ENCODE peak calls at places on chromosomes 12 and 14, in six cellular contexts. R, D, H, T, U and C are unnamed samples. For H3K4me1, the result is how much of the 10 kb centered on the place peaks cover.

GRCh38 chr14:50906326-50906725 is 34.5 kb downstream of the ABHD12B start:
- DNase-seq in R (no peak), D (no peak), H (no peak), T (no peak), U (no peak), C (no peak)

GRCh38 chr14:35347323-35348043 is 55.3 kb downstream of the PSMA6 start:
- DNase-seq in R (peak), D (no peak), H (no peak), T (no peak), U (no peak), C (no peak)

GRCh38 chr14:54591461-54592245 is 24.7 kb downstream of the SAMD4A start:
- DNase-seq in R (no peak), D (no peak), H (no peak), T (no peak), U (no peak), C (no peak)

GRCh38 chr14:94853920-94854319 is 84.0 kb upstream of the GSC start:
- DNase-seq in R (no peak), D (no peak), H (no peak), T (no peak), U (no peak), C (no peak)

GRCh38 chr14:97056086-97056485 is 258.9 kb downstream of the VRK1 start:
- DNase-seq in R (no peak), D (no peak), H (no peak), T (no peak), U (no peak), C (no peak)

GRCh38 chr14:74616996-74617700 is 5.1 kb upstream of the LTBP2 start:
- DNase-seq in R (no peak), D (no peak), H (no peak), T (peak), U (no peak), C (no peak)

GRCh38 chr12:72256725-72257124 is 15.4 kb upstream of the TRHDE start:
- DNase-seq in R (no peak), D (no peak), H (no peak), T (no peak), U (no peak), C (no peak)

GRCh38 chr12:26345471-26346003 is 150.2 kb downstream of the SSPN start:
- DNase-seq in R (no peak), D (no peak), H (no peak), T (peak), U (no peak), C (no peak)

GRCh38 chr12:124532331-124532750 is 35.1 kb downstream of the NCOR2 start:
- DNase-seq in R (no peak), D (no peak), H (no peak), T (no peak), U (no peak), C (no peak)
- H3K4me1 ChIP-seq in R (under half), D (half or more), H (under half), T (under half), U (under half), C (under half)

GRCh38 chr14:82113007-82113406 is 579.4 kb upstream of the SEL1L start:
- DNase-seq in R (no peak), D (no peak), H (no peak), T (no peak), U (no peak), C (no peak)
- H3K4me1 ChIP-seq in R (under half), D (under half), H (under half), T (under half), U (under half), C (under half)

DNA sequence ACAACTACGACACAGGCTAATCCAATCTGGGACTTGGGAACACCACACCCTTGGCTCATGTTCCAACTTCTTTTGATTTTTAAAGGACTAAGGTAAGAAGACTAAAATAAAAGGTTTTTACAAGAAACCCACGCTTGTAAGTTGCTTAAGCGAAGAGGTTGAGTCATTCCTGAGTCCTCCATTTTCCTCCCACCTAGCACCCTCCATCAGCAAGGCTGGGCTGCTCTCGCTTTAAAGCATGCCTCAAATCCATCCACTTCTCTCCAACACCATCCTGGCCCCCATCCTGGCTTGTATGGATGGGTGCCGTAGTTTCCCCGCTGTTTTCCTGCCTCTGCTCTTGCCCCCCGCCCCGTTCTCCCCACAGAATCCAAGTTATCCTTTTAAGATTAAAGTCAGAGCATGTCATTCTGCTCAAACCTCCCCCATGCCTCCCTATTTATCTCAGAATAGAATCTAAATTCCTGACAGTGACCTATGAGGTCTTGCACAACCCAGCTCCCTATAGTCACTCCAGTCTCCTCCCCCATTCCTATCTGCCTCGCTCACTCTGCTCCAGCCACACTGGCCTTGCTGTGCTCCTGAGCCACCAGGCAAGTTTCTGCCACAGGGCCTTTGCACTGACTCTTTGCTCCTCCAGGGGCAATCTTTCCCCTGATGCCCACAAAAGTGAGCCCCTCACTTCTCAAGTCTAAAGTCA is 34.5 kb downstream of the SCARB1 start:
- DNase-seq in R (no peak), D (no peak), H (no peak), T (peak), U (peak), C (no peak)
- H3K4me1 ChIP-seq in R (under half), D (under half), H (under half), T (under half), U (under half), C (under half)

GRCh38 chr12:113305281-113305856 is 29.5 kb downstream of the SLC8B1 start:
- DNase-seq in R (no peak), D (no peak), H (no peak), T (no peak), U (no peak), C (no peak)
- H3K4me1 ChIP-seq in R (under half), D (under half), H (under half), T (under half), U (under half), C (under half)

DNA sequence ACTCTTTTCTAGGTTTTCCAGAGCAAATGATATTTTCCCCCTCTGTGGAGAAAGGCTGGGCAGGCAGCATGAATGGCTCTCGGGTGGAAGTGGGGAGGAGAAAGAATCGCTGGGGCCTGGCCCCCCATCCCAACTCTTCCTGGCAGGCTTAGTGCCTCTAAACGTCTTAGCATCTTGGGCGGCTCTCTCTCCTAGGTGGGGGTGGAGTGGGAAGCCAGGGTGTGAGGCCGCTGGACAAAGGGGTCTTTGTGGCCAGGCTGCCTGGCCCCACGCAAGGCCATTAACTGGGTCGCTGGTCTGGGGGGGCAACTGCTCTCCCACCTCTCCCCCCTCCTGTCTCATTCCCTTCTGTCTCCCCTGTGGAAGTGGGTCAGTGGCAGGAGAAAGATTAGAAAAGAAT is 4.7 kb downstream of the LRP1-AS start:
- DNase-seq in R (no peak), D (no peak), H (no peak), T (no peak), U (no peak), C (no peak)
- H3K4me1 ChIP-seq in R (under half), D (half or more), H (under half), T (under half), U (half or more), C (under half)

GRCh38 chr12:65955418-65955817 is 131.1 kb downstream of the HMGA2 start:
- DNase-seq in R (no peak), D (no peak), H (no peak), T (no peak), U (no peak), C (no peak)
- H3K4me1 ChIP-seq in R (under half), D (under half), H (under half), T (under half), U (under half), C (under half)

DNA sequence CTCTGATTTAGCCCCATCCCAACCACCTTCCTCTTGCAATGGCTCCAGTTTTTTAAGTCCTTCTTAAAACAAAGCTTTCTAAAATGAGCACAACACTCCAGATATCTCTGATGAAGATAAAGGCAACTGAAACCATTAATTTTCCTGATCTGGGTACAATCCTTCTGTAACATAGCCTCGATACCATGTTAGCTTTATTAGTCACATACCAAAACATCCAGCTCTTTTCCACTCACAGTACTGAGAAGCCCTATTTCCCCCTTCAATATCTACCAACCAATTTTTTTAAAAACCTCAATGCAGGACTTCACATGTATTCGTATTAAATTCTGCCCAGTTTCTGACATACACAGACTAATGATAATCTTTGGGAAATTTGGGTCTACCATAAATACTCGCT is 105.9 kb downstream of the MED13L start:
- DNase-seq in R (no peak), D (no peak), H (no peak), T (peak), U (no peak), C (no peak)
- H3K4me1 ChIP-seq in R (under half), D (under half), H (half or more), T (under half), U (under half), C (under half)

DNA sequence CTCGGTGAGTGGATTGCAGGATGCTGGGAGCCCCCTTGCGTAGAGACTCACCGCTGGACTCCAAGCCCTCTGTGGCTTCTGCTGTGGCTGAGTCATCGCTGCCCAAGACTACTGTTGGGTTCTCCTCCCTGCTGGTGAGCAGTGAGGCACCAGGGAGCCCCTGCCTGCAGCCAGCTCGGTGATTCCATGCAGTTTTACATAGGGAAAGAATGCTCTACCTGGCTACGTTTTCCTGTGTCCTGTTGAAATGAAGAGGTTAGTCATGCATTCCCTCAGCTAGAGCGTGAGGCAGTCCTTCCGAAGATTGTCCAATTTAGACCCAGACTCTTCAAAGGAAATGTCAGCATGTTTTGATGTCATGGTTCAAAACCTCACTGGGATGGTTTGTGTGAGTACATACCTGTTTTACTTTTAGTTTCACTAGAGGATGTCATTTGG is 28.2 kb downstream of the TRAF3 start:
- DNase-seq in R (no peak), D (no peak), H (no peak), T (peak), U (no peak), C (no peak)
- H3K4me1 ChIP-seq in R (under half), D (under half), H (under half), T (under half), U (under half), C (under half)

GRCh38 chr14:99668307-99668997 is 15.6 kb upstream of the CYP46A1 start:
- DNase-seq in R (no peak), D (no peak), H (no peak), T (no peak), U (no peak), C (peak)
- H3K4me1 ChIP-seq in R (under half), D (under half), H (under half), T (under half), U (under half), C (under half)

GRCh38 chr14:89367449-89368120 is 49.4 kb downstream of the FOXN3 start:
- DNase-seq in R (no peak), D (no peak), H (peak), T (no peak), U (no peak), C (no peak)
- H3K4me1 ChIP-seq in R (under half), D (half or more), H (half or more), T (under half), U (under half), C (half or more)